ENCODE peak calls at places on chromosome 11, in four cellular contexts. One of them, this sample, is unnamed.

GRCh38 chr11:107816028-107816427 is 42.6 kb downstream of the SLC35F2 start:
- DNase-seq in neuronal stem cell: no peak
- DNase-seq in right lobe of liver: no peak
- DNase-seq in PC-3: no peak
- DNase-seq in this sample: no peak

GRCh38 chr11:121105063-121105480 is 4.0 kb downstream of the TECTA start:
- DNase-seq in neuronal stem cell: no peak
- DNase-seq in right lobe of liver: no peak
- DNase-seq in PC-3: no peak
- DNase-seq in this sample: no peak

GRCh38 chr11:68652683-68653156 is 31.6 kb upstream of the GAL start:
- DNase-seq in neuronal stem cell: no peak
- DNase-seq in right lobe of liver: no peak
- DNase-seq in PC-3: no peak
- DNase-seq in this sample: no peak

GRCh38 chr11:63536669-63537292 is at the start of gene PLAAT4:
- DNase-seq in neuronal stem cell: no peak
- DNase-seq in PC-3: peak; percentile 41
- DNase-seq in right lobe of liver: peak; percentile 86
- DNase-seq in this sample: no peak

GRCh38 chr11:12079726-12080556 is 30.4 kb upstream of the MICAL2 start:
- DNase-seq in PC-3: peak; percentile 96
- DNase-seq in right lobe of liver: peak; percentile 23
- DNase-seq in neuronal stem cell: no peak
- DNase-seq in this sample: no peak

GRCh38 chr11:114280696-114281095 is 15.5 kb upstream of the NNMT start:
- DNase-seq in right lobe of liver: peak; percentile 79
- DNase-seq in PC-3: peak; percentile 93
- DNase-seq in neuronal stem cell: peak; percentile 66
- DNase-seq in this sample: peak; percentile 69

GRCh38 chr11:33689089-33689488 is 11.5 kb downstream of the C11orf91 start:
- DNase-seq in right lobe of liver: no peak
- DNase-seq in neuronal stem cell: no peak
- DNase-seq in PC-3: peak; percentile 90
- DNase-seq in this sample: no peak

GRCh38 chr11:76810151-76810853 is 27.1 kb downstream of the TSKU start:
- DNase-seq in neuronal stem cell: no peak
- DNase-seq in right lobe of liver: peak; percentile 67
- DNase-seq in PC-3: peak; percentile 83
- DNase-seq in this sample: peak; percentile 46

GRCh38 chr11:6568191-6568918 is 35.1 kb downstream of the RRP8 start:
- DNase-seq in right lobe of liver: peak; percentile 88
- DNase-seq in neuronal stem cell: no peak
- DNase-seq in PC-3: peak; percentile 77
- DNase-seq in this sample: peak; percentile 57

GRCh38 chr11:57303990-57304579 is 20.7 kb downstream of the TNKS1BP1 start:
- DNase-seq in neuronal stem cell: no peak
- DNase-seq in right lobe of liver: no peak
- DNase-seq in PC-3: peak; percentile 87
- DNase-seq in this sample: peak; percentile 53

DNA sequence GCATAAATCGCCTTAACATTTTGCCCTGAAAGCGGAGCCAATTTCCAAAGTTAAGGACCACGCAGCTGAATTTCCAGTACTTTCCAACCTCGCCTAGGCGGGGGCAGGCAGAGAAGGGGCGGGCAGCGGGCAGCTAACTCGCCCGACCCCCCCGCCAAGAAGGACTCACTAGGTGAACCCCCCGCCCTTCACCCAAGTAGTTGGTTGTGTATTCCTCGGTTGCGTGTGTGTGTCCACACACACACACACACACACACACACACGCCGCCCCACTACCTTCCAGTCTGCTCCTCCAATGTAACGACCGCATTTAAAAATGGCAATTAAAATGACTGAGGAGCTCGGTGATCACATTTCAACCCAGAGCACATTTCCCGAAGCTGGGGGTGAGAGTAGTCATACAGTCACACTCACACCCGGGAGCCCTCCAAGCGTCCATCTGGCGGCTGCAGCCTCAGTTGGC is 1.4 kb downstream of the TENM4 start:
- DNase-seq in right lobe of liver: no peak
- DNase-seq in PC-3: no peak
- DNase-seq in neuronal stem cell: no peak
- DNase-seq in this sample: no peak
- H3K4me3 ChIP-seq in right lobe of liver: no peak overlapping the region
- H3K4me3 ChIP-seq in PC-3: no peak overlapping the region
- H3K4me3 ChIP-seq in neuronal stem cell: peak overlapping the region; percentile 91
- H3K4me3 ChIP-seq in this sample: peak overlapping the region; percentile 58

GRCh38 chr11:37574361-37574760 is 976.3 kb upstream of the RAG2 start:
- DNase-seq in right lobe of liver: no peak
- DNase-seq in PC-3: no peak
- DNase-seq in neuronal stem cell: no peak
- DNase-seq in this sample: no peak

GRCh38 chr11:37572491-37573171 is 974.6 kb upstream of the RAG2 start:
- DNase-seq in right lobe of liver: no peak
- DNase-seq in neuronal stem cell: no peak
- DNase-seq in PC-3: no peak
- DNase-seq in this sample: no peak

DNA sequence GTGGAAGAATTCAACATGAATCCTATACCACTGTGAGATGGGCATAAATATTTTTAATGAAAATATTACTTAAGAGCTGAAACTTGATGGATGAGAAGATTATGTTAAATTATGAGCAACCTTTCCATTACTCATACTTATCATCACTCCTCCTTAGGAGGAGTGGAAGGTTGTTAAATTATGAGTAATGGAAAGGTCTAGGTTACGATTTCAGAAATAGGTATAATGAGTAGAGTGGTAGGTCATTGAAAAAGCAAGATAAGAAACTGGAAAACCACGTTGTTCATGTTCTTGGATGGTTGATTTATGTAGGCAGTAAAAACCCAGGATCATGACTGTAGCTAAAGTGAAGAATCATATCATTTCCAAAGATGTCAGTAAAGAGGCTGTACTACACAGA is 973.2 kb upstream of the RAG2 start:
- DNase-seq in neuronal stem cell: no peak
- DNase-seq in right lobe of liver: no peak
- DNase-seq in PC-3: peak; percentile 73
- DNase-seq in this sample: no peak
- H3K9me3 ChIP-seq in neuronal stem cell: no peaks in the 10 kb centered on the region
- H3K9me3 ChIP-seq in right lobe of liver: no peaks in the 10 kb centered on the region
- H3K9me3 ChIP-seq in PC-3: no peaks in the 10 kb centered on the region
- H3K9me3 ChIP-seq in this sample: no peaks in the 10 kb centered on the region

DNA sequence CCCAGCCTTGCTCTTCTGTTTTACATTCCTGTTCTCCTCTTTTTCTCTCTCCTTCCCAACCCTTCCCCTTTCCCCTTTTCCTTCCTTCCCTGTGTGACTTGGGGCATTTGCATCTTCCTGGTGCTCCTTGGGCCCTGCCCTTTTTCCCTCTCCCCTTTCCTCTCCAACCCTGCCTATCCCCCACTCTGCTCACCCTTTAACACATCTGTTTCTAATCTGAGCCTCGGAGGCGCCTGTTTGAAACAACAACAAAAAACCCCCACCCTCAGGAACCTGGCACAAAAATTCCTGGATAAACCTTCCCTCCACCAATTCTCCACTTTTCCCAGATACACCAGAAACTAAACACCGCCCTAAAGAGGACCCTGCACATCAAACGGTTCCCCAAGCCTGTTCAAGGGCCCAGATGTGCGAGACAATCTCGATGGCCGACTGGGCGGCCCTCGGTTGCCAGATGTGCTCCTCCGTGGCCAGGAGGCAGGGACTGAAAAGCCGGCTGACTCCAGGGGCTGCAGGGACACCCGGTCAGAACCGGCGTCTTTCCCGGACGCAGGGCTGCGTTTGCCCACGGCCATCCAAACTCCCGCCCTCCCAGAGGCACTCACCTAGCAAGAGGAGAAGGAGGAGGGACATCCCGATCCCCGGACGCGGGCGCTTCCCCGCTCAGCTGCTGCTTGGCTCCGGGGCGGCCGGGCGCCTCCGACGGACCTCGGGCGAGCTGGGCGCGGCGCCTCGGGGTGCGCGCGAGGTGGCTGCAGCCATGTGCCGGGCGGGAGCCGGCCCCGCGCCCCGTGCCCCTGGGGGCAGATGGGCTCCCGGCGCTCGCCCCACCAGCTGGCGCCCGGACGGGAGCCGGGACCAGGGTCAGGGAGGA is 503 bp downstream of the CLMP start:
- DNase-seq in right lobe of liver: no peak
- DNase-seq in neuronal stem cell: peak; percentile 33
- DNase-seq in PC-3: peak; percentile 70
- DNase-seq in this sample: peak; percentile 60
- H3K4me3 ChIP-seq in right lobe of liver: no peak overlapping the region
- H3K4me3 ChIP-seq in neuronal stem cell: peak overlapping the region; percentile 35
- H3K4me3 ChIP-seq in PC-3: peak overlapping the region; percentile 78
- H3K4me3 ChIP-seq in this sample: peak overlapping the region; percentile 69

GRCh38 chr11:126494831-126495230 is 139.3 kb downstream of the ST3GAL4 start:
- DNase-seq in right lobe of liver: no peak
- DNase-seq in PC-3: no peak
- DNase-seq in neuronal stem cell: no peak
- DNase-seq in this sample: no peak

GRCh38 chr11:126497581-126498109 is 142.2 kb downstream of the ST3GAL4 start:
- DNase-seq in PC-3: no peak
- DNase-seq in neuronal stem cell: no peak
- DNase-seq in right lobe of liver: no peak
- DNase-seq in this sample: no peak

GRCh38 chr11:126495806-126496205 is 140.3 kb downstream of the ST3GAL4 start:
- DNase-seq in PC-3: no peak
- DNase-seq in right lobe of liver: no peak
- DNase-seq in neuronal stem cell: no peak
- DNase-seq in this sample: peak; percentile 66

GRCh38 chr11:126496576-126497403 is 141.3 kb downstream of the ST3GAL4 start:
- DNase-seq in neuronal stem cell: no peak
- DNase-seq in PC-3: no peak
- DNase-seq in right lobe of liver: no peak
- DNase-seq in this sample: no peak

DNA sequence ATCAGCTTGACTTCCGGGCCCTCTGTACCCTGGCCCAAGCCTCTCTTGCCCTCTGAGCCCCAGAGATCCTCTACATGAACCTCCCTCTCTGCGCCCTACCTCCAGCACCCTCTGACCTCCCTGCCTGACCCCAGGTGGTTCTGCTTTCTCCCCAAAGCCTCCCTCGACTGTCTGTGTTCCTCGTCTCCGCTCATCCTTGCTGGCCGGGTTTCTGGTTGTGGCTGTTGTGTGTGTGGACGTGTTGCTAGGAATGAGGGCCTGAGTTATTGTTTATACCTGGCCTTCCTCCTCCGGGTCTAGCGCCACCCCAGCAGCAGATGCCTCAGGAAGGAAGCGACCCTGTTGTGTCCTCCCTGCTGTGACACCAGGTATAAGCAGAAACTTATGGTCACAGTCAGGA is 139.8 kb downstream of the ST3GAL4 start:
- DNase-seq in neuronal stem cell: no peak
- DNase-seq in PC-3: no peak
- DNase-seq in right lobe of liver: no peak
- DNase-seq in this sample: no peak
- H3K9me3 ChIP-seq in neuronal stem cell: no peaks in the 10 kb centered on the region
- H3K9me3 ChIP-seq in PC-3: no peaks in the 10 kb centered on the region
- H3K9me3 ChIP-seq in right lobe of liver: no peaks in the 10 kb centered on the region
- H3K9me3 ChIP-seq in this sample: no peaks in the 10 kb centered on the region